ENCODE peak calls at places on chromosomes 4 and X, in eight cellular contexts. P is H9; Q is mesenchymal stem cell; Y is IMR-90; E is cardiac muscle cell; B is psoas muscle; N is A549; W is CD8-positive, alpha-beta memory T cell. F is an unnamed sample. For H3K4me1, the result is how much of the 10 kb centered on the place peaks cover.

GRCh38 chrX:11089802-11090201 is 21.3 kb upstream of the HCCS start:
- DNase-seq in P (no peak), Q (no peak), Y (no peak), E (no peak), B (no peak), N (no peak), W (no peak), F (no peak)

GRCh38 chr4:88158360-88159136 is at the start of gene ABCG2:
- DNase-seq in P (peak), Q (peak), Y (peak), E (peak), B (peak), N (peak), W (peak), F (peak)

GRCh38 chr4:15106417-15106816 is 104.1 kb downstream of the CPEB2 start:
- DNase-seq in P (no peak), Q (no peak), Y (peak), E (no peak), B (no peak), N (no peak), W (no peak), F (no peak)

GRCh38 chrX:109732319-109732779 is 708 bp downstream of the ACSL4 start:
- DNase-seq in P (peak), Q (peak), Y (peak), E (peak), B (no peak), N (peak), W (peak), F (no peak)

GRCh38 chr4:159639924-159640323 is 537.0 kb downstream of the RAPGEF2 start:
- DNase-seq in P (no peak), Q (no peak), Y (no peak), E (no peak), B (no peak), N (no peak), W (no peak), F (no peak)

GRCh38 chr4:11228575-11228974 is 200.1 kb downstream of the HS3ST1 start:
- DNase-seq in P (no peak), Q (no peak), Y (no peak), E (no peak), B (no peak), N (no peak), W (no peak), F (no peak)

GRCh38 chrX:112669834-112670233 is 9.9 kb downstream of the LHFPL1 start:
- DNase-seq in P (no peak), Q (no peak), Y (no peak), E (no peak), B (no peak), N (no peak), W (no peak), F (no peak)

GRCh38 chrX:2550288-2551020 is 49.7 kb upstream of the DHRSX start:
- DNase-seq in P (no peak), Q (no peak), Y (no peak), E (no peak), B (no peak), N (no peak), W (no peak), F (no peak)

GRCh38 chrX:131895002-131895401 is 128.1 kb upstream of the STK26 start:
- DNase-seq in P (no peak), Q (peak), Y (peak), E (no peak), B (no peak), N (no peak), W (no peak), F (no peak)

GRCh38 chr4:67988986-67989385 is 25.7 kb upstream of the TMPRSS11A start:
- DNase-seq in P (no peak), Q (no peak), Y (no peak), E (no peak), B (no peak), N (no peak), W (no peak), F (no peak)

GRCh38 chr4:26522478-26522877 is 32.2 kb upstream of the CCKAR start:
- DNase-seq in P (no peak), Q (no peak), Y (peak), E (no peak), B (no peak), N (no peak), W (no peak), F (no peak)

GRCh38 chr4:124883642-124884041 is 171.1 kb upstream of the ANKRD50 start:
- DNase-seq in P (no peak), Q (peak), Y (peak), E (no peak), B (no peak), N (no peak), W (no peak), F (no peak)

GRCh38 chr4:123443401-123444297 is 47.1 kb downstream of the SPRY1 start:
- DNase-seq in P (no peak), Q (peak), Y (peak), E (no peak), B (no peak), N (no peak), W (no peak), F (no peak)

GRCh38 chrX:101357166-101357795 is 8.7 kb upstream of the TIMM8A start:
- DNase-seq in P (no peak), Q (peak), Y (peak), E (no peak), B (no peak), N (no peak), W (no peak), F (no peak)

GRCh38 chr4:79917246-79917645 is 155.8 kb downstream of the ANTXR2 start:
- DNase-seq in P (peak), Q (peak), Y (peak), E (no peak), B (peak), N (peak), W (peak), F (no peak)

GRCh38 chr4:139696491-139696890 is 30.9 kb downstream of the MGST2 start:
- DNase-seq in P (no peak), Q (no peak), Y (no peak), E (no peak), B (no peak), N (no peak), W (no peak), F (no peak)

DNA sequence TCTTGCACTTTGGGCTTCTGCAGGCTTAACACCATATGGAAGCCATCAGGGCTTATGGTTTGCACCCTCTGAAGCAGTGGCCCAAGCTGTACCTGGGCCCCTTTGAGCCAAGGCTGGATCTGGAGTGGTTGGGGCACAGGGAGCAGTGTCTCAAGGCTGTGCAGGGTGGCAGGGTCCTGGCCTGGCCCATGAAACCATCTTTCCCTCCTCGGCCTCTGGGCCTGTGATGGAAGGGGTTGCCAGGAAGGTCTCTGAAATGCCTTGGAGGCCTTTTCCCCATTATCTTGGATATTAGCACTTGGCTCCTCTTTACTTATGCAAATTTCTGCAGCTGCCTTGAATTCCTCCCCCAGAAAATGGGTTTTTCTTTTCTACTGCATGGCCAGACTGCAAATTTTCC is 134.7 kb upstream of the USP9X start:
- DNase-seq in P (peak), Q (no peak), Y (no peak), E (no peak), B (no peak), N (no peak), W (no peak), F (no peak)
- H3K4me1 ChIP-seq in P (under half), Q (under half), Y (under half), E (under half), B (under half), N (under half), W (under half), F (under half)

DNA sequence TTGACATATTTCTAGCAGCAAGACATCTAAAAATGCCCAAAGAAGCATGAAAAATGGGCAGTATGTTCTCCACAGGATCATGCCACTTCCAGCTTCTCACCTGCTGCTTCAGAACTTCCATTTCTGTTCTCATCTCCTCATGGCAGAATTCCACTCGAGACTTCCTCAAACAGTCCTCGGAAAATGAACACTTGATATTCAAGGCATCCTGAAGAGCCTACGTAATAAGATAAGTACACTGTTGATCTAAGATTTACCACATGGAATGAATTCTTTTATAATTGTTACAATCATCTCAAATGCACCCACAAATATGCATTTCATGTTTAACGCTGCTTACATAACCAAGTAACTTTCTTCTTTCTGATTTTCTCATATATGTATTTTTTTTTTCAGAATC is 14.1 kb downstream of the TNIP3 start:
- DNase-seq in P (no peak), Q (no peak), Y (no peak), E (no peak), B (no peak), N (no peak), W (no peak), F (no peak)
- H3K4me1 ChIP-seq in P (under half), Q (under half), Y (under half), E (under half), B (under half), N (under half), W (under half), F (under half)

GRCh38 chr4:173178144-173178543 is 9.5 kb downstream of the GALNT7 start:
- DNase-seq in P (no peak), Q (no peak), Y (no peak), E (no peak), B (no peak), N (no peak), W (no peak), F (no peak)

GRCh38 chr4:173174184-173175156 is 5.9 kb downstream of the GALNT7 start:
- DNase-seq in P (no peak), Q (no peak), Y (no peak), E (no peak), B (no peak), N (no peak), W (no peak), F (no peak)

GRCh38 chr4:173171987-173172386 is 3.4 kb downstream of the GALNT7 start:
- DNase-seq in P (no peak), Q (no peak), Y (no peak), E (no peak), B (no peak), N (no peak), W (no peak), F (no peak)

GRCh38 chr4:173177232-173177631 is 8.6 kb downstream of the GALNT7 start:
- DNase-seq in P (no peak), Q (no peak), Y (no peak), E (no peak), B (no peak), N (no peak), W (no peak), F (no peak)

DNA sequence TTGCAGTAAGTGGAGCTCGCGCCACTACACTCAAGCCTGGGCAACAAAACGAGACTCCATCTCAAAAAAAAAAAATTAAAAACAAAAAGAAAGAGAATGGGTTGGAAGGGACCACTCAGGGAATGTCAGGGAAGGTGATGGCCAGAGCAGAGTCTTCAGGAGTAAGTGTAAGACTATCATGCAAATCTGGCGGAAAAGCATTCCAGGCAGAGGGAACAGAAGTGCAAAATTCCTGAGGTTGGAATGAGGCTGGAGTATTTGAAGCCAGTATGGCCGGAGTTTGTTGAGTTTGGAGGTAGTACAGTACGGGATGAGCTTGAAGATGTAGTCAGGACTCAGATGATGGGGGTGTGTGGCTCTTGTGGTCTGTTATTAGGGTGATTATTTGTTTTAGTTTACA is 7.4 kb downstream of the GALNT7 start:
- DNase-seq in P (no peak), Q (no peak), Y (no peak), E (no peak), B (no peak), N (no peak), W (no peak), F (no peak)
- H3K4me1 ChIP-seq in P (under half), Q (under half), Y (under half), E (under half), B (under half), N (half or more), W (under half), F (under half)

DNA sequence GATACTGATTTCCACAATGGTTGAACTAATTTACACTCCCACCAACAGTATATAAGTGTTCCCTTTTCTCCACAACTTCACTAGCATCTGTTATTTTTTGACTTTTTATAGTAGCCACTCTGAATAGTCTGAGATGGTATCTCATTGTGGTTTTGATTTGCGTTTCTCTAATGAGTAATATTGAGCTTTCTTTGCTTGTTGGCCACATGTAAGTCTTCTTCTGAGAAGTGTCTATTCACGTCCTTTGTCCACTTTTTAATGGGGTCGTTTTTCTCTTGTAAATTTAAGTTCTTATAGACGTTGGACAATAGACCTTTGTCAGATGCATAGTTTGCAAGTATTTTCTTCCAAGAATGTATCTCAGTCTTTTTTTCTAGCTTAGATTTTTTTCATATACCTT is 10.0 kb downstream of the FBXW7 start:
- DNase-seq in P (no peak), Q (no peak), Y (no peak), E (no peak), B (no peak), N (no peak), W (no peak), F (no peak)
- H3K4me1 ChIP-seq in P (under half), Q (under half), Y (under half), E (under half), B (under half), N (under half), W (under half), F (under half)

DNA sequence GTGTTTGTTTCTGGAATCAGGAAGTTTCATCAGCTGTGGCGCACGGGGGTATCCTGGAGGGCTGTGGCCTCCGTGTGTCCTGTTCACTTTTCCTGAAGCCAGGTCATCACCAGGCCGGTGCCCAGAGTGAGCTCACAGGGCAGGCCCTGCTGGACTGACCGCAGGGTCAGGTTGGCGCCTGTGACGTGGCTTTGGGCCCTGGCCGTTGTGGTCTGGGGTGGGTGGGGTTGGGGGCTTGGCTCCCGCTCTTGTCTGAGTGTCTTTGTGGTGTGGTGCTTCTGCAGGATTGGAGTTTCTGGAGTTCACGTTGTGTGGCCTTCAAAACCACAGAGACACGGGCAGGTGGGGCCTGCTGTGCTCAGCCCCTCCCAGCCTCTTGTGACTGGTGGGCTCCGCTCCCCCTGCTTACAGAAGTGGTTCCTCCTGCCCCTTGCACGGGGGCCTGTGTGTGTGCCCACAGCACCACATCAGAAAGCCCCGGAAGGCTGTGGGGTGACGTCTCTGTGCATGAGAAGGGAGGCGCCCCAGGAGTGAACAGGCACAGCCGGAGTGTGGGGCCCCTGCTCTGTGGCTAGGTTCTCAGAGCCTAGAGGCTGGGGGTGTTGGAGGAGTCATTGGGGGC is 9.5 kb downstream of the RGS12 start:
- DNase-seq in P (no peak), Q (no peak), Y (no peak), E (no peak), B (no peak), N (no peak), W (peak), F (peak)
- H3K4me1 ChIP-seq in P (under half), Q (under half), Y (under half), E (half or more), B (under half), N (under half), W (half or more), F (under half)

DNA sequence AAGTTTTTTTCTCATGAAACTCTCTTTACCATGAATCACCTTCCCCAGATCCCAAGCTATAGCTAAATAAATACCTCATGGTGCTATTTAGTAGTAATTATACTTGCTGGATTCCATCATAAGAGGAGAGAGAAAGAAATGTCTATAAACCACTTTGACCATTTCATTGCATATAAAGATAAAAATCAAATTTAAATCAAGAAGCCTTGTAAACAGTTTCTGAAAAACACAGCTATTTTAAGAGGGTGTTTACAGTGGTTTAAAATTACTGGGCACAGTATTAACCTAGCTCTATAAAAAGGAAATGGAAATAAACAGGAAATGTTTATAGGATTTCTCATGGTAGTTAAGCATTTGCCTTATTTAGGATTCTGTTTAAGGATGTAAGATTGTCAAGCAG is 637.9 kb downstream of the ADGRL3 start:
- DNase-seq in P (no peak), Q (peak), Y (no peak), E (no peak), B (no peak), N (no peak), W (no peak), F (no peak)
- H3K4me1 ChIP-seq in P (under half), Q (under half), Y (under half), E (under half), B (under half), N (under half), W (under half), F (under half)

F was measured in left lung.